ENCODE peak calls at places on chromosomes 3 and 15, in four cellular contexts. Q is psoas muscle, U is brain microvascular endothelial cell, G is left ventricle myocardium inferior. Z is an unnamed sample.

GRCh38 chr3:126716057-126716456 is 12.0 kb downstream of the CHCHD6 start:
- DNase-seq in Q (no peak), U (no peak), G (no peak), Z (no peak)

GRCh38 chr3:49013738-49014660 is 4.4 kb downstream of the DALRD3 start:
- DNase-seq in Q (peak; percentile 67), U (no peak), G (no peak), Z (no peak)

GRCh38 chr15:70190296-70190695 is 92.6 kb upstream of the TLE3 start:
- DNase-seq in G (no peak), Q (no peak), U (no peak), Z (no peak)

GRCh38 chr3:180690061-180690460 is 10.8 kb upstream of the CCDC39 start:
- DNase-seq in Q (no peak), U (no peak), G (no peak), Z (no peak)

GRCh38 chr3:8482960-8483665 is 18.5 kb upstream of the LMCD1 start:
- DNase-seq in Q (peak; percentile 82), G (peak; percentile 59), U (peak; percentile 96), Z (peak; percentile 72)

GRCh38 chr3:103919327-103919726 is 1447.4 kb upstream of the ALCAM start:
- DNase-seq in Q (no peak), G (no peak), U (no peak), Z (no peak)

GRCh38 chr3:189188466-189188865 is 16.7 kb downstream of the TPRG1 start:
- DNase-seq in U (peak; percentile 22), G (no peak), Q (no peak), Z (no peak)

GRCh38 chr3:32899265-32899664 is 52.2 kb upstream of the CCR4 start:
- DNase-seq in G (no peak), Q (no peak), U (no peak), Z (no peak)

GRCh38 chr3:45601156-45601555 is 6.6 kb downstream of the LIMD1 start:
- DNase-seq in U (no peak), Q (no peak), G (no peak), Z (no peak)

GRCh38 chr3:55012091-55012490 is 84.2 kb upstream of the LRTM1 start:
- DNase-seq in G (no peak), U (no peak), Q (no peak), Z (no peak)

GRCh38 chr3:52633786-52634185 is 51.9 kb downstream of the PBRM1 start:
- DNase-seq in Q (no peak), G (no peak), U (no peak), Z (no peak)

GRCh38 chr3:52636673-52637072 is 49.0 kb downstream of the PBRM1 start:
- DNase-seq in U (no peak), G (no peak), Q (no peak), Z (no peak)
- H3K36me3 ChIP-seq in U (peaks cover 39% of the 10 kb centered on the region), G (peaks cover 93% of the 10 kb centered on the region), Q (peaks cover 4% of the 10 kb centered on the region), Z (peaks cover 100% of the 10 kb centered on the region)

DNA sequence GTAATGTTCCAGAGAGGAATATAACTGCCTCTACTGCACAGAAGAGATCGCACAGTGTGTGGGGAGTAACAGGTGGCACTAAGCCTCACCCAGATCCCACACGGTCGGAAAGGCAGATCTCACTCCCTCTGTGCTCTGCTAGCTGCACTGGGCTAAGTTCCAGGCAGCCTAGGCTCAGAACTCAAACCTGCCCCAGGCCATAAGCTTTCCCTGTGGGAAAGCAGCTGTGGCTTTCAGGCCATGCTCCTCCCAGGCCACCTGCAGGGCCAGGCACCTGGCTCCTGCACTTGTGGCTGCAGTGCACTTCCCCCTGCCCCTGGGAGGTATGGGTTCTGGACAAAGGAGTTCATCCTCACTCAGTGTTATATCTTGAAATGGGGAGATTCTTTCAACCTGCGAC is 27.5 kb downstream of the PCCB start:
- DNase-seq in G (no peak), Q (no peak), U (no peak), Z (no peak)
- H3K36me3 ChIP-seq in G (peaks cover 43% of the 10 kb centered on the region), Q (no peaks in the 10 kb centered on the region), U (no peaks in the 10 kb centered on the region), Z (no peaks in the 10 kb centered on the region)

DNA sequence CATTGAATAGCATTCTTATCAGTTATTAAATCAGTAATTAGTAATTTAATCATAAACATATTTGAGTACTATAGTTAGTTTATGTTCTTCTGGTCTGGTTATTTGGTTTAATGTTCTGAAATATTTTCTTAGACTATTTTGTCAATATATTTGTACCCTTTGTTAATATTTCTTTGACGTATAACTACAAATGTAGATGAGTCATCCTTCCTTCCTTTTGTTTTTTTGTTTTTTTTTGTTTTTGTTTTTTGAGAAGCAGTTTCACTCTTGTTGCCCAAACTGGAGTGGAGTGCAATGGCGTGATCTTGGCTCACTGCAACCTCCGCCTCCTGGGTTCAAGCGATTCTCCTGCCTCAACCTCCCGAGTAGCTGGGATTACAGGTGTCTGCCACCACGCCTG is 17.4 kb upstream of the EIF3J start:
- DNase-seq in U (no peak), G (no peak), Q (no peak), Z (no peak)
- H3K36me3 ChIP-seq in U (peaks cover 9% of the 10 kb centered on the region), G (peaks cover 76% of the 10 kb centered on the region), Q (no peaks in the 10 kb centered on the region), Z (no peaks in the 10 kb centered on the region)

GRCh38 chr3:47989981-47990440 is 26.2 kb downstream of the MAP4 start:
- DNase-seq in Q (peak; percentile 88), G (peak; percentile 58), U (peak; percentile 89), Z (peak; percentile 76)

GRCh38 chr3:47991341-47991740 is 24.9 kb downstream of the MAP4 start:
- DNase-seq in U (no peak), G (no peak), Q (no peak), Z (no peak)

GRCh38 chr3:47996440-47996839 is 19.8 kb downstream of the MAP4 start:
- DNase-seq in Q (no peak), U (no peak), G (no peak), Z (no peak)

GRCh38 chr3:47994180-47994579 is 22.0 kb downstream of the MAP4 start:
- DNase-seq in G (no peak), Q (no peak), U (no peak), Z (no peak)
- H3K36me3 ChIP-seq in G (peaks cover 32% of the 10 kb centered on the region), Q (peaks cover 2% of the 10 kb centered on the region), U (peaks cover 13% of the 10 kb centered on the region), Z (peaks cover 42% of the 10 kb centered on the region)

DNA sequence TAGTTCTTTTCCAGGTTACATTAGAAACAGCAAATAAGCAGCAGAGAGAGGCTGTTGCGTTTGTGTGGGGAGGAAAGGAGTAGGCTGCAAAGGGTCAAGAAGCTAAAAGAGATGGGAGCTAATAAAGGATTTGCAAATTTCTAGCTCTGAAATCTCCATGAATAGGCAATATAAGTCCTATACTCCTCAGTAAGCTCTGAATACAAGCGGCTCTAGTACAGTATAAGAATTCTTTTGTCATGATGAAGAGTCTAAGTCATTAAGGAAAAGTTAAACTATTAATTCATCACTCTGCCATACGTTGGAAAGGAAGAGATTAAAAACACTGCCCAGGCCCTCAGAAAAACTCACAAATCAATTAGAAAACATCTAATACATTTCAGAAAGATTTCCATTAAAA is 59.3 kb downstream of the CEP152 start:
- DNase-seq in U (no peak), Q (no peak), G (no peak), Z (no peak)
- H3K36me3 ChIP-seq in U (no peaks in the 10 kb centered on the region), Q (no peaks in the 10 kb centered on the region), G (peaks cover 1% of the 10 kb centered on the region), Z (no peaks in the 10 kb centered on the region)

GRCh38 chr3:149566296-149566945 is 91.4 kb downstream of the WWTR1 start:
- DNase-seq in G (no peak), Q (no peak), U (no peak), Z (no peak)
- H3K36me3 ChIP-seq in G (peaks cover 4% of the 10 kb centered on the region), Q (no peaks in the 10 kb centered on the region), U (peaks cover 22% of the 10 kb centered on the region), Z (no peaks in the 10 kb centered on the region)

DNA sequence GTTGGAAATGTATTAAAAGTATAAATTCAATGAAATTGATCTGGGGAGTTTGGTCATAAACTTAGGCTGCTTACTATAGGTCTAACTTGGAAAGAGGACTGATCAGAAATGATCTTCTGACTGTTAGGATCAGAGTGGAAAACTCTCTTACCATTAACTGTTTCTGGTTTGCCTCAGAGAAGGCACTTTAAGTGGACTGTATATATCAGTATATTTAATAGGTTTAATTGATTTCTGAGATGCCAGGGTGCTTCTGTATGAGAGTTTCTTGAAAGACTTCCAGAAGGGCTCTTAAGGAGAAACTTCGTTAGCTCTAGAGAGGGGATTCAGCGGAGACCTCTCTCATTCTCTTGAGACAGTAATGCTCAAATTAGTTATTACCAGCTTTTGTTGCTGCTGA is 36.5 kb downstream of the ECT2 start:
- DNase-seq in G (no peak), Q (no peak), U (no peak), Z (no peak)
- H3K36me3 ChIP-seq in G (peaks cover 6% of the 10 kb centered on the region), Q (no peaks in the 10 kb centered on the region), U (no peaks in the 10 kb centered on the region), Z (peaks cover 19% of the 10 kb centered on the region)

DNA sequence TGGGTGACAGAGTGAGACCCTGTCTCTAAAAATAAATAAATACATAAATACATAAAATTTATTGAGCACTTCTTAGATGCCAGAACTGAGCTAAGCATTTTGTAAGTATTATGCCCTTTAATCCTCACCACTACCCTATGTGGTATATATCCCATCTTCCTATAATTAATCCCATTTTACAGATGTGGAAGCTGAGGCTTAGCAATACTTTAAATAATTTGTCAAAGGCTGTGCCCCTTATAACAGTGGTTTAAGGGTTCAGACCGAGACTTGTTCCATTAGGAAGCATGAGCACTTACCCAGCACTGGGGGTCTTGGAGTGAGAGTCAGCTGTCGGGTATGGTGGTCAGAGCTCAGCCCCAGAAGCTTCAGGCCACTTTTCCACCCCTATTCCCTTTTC is 7.5 kb upstream of the CHST14 start:
- DNase-seq in G (no peak), Q (no peak), U (no peak), Z (no peak)
- H3K36me3 ChIP-seq in G (peaks cover 89% of the 10 kb centered on the region), Q (peaks cover 2% of the 10 kb centered on the region), U (peaks cover 38% of the 10 kb centered on the region), Z (no peaks in the 10 kb centered on the region)

Z was measured in heart left ventricle.